ENCODE peak calls at places on chromosomes 5 and 9, in five cellular contexts. One of them, this sample, is unnamed.

GRCh38 chr5:157450024-157450423 is 10.0 kb upstream of the NIPAL4 start:
- DNase-seq in K562: no peak
- DNase-seq in HuH-7.5: no peak
- DNase-seq in HT-29: no peak
- DNase-seq in NCI-H2107: no peak
- DNase-seq in this sample: no peak

GRCh38 chr5:133932441-133933168 is 35.8 kb downstream of the C5orf15 start:
- DNase-seq in K562: peak
- DNase-seq in HuH-7.5: no peak
- DNase-seq in HT-29: no peak
- DNase-seq in NCI-H2107: no peak
- DNase-seq in this sample: no peak

GRCh38 chr5:173123416-173123815 is 20.9 kb upstream of the BNIP1 start:
- DNase-seq in K562: no peak
- DNase-seq in HuH-7.5: peak
- DNase-seq in HT-29: no peak
- DNase-seq in NCI-H2107: no peak
- DNase-seq in this sample: no peak

GRCh38 chr5:515273-515836 is 8.9 kb downstream of the SLC9A3 start:
- DNase-seq in K562: no peak
- DNase-seq in HuH-7.5: no peak
- DNase-seq in HT-29: no peak
- DNase-seq in NCI-H2107: no peak
- DNase-seq in this sample: no peak

GRCh38 chr9:85960688-85961093 is 19.7 kb downstream of the NAA35 start:
- DNase-seq in K562: peak
- DNase-seq in HuH-7.5: no peak
- DNase-seq in HT-29: peak
- DNase-seq in NCI-H2107: no peak
- DNase-seq in this sample: peak

GRCh38 chr5:67353500-67353931 is 156.9 kb upstream of the CD180 start:
- DNase-seq in K562: no peak
- DNase-seq in HuH-7.5: no peak
- DNase-seq in HT-29: no peak
- DNase-seq in NCI-H2107: peak
- DNase-seq in this sample: no peak

GRCh38 chr5:73994963-73995362 is 369.0 kb downstream of the ARHGEF28 start:
- DNase-seq in K562: no peak
- DNase-seq in HuH-7.5: no peak
- DNase-seq in HT-29: peak
- DNase-seq in NCI-H2107: no peak
- DNase-seq in this sample: no peak

GRCh38 chr9:107636596-107637405 is 147.2 kb upstream of the KLF4 start:
- DNase-seq in K562: no peak
- DNase-seq in HuH-7.5: no peak
- DNase-seq in HT-29: no peak
- DNase-seq in NCI-H2107: no peak
- DNase-seq in this sample: no peak

GRCh38 chr5:6712136-6712581 is 1.1 kb upstream of the TENT4A start:
- DNase-seq in K562: peak
- DNase-seq in HuH-7.5: no peak
- DNase-seq in HT-29: peak
- DNase-seq in NCI-H2107: no peak
- DNase-seq in this sample: peak

GRCh38 chr5:172806897-172807672 is 27.0 kb upstream of the ERGIC1 start:
- DNase-seq in K562: peak
- DNase-seq in HuH-7.5: peak
- DNase-seq in HT-29: peak
- DNase-seq in NCI-H2107: no peak
- DNase-seq in this sample: peak

GRCh38 chr9:16121593-16121992 is 568.8 kb downstream of the CCDC171 start:
- DNase-seq in K562: no peak
- DNase-seq in HuH-7.5: no peak
- DNase-seq in HT-29: no peak
- DNase-seq in NCI-H2107: no peak
- DNase-seq in this sample: peak

GRCh38 chr9:115015018-115015635 is 84.7 kb upstream of the TNFSF8 start:
- DNase-seq in K562: peak
- DNase-seq in HuH-7.5: peak
- DNase-seq in HT-29: peak
- DNase-seq in NCI-H2107: no peak
- DNase-seq in this sample: peak

GRCh38 chr5:60402161-60402785 is 297.7 kb downstream of the DEPDC1B start:
- DNase-seq in K562: no peak
- DNase-seq in HuH-7.5: no peak
- DNase-seq in HT-29: no peak
- DNase-seq in NCI-H2107: no peak
- DNase-seq in this sample: no peak

GRCh38 chr5:141695627-141696180 is 13.7 kb upstream of the ARAP3 start:
- DNase-seq in K562: no peak
- DNase-seq in HuH-7.5: no peak
- DNase-seq in HT-29: no peak
- DNase-seq in NCI-H2107: no peak
- DNase-seq in this sample: no peak

GRCh38 chr5:76607353-76607871 is 15.8 kb downstream of the F2RL2 start:
- DNase-seq in K562: no peak
- DNase-seq in HuH-7.5: no peak
- DNase-seq in HT-29: no peak
- DNase-seq in NCI-H2107: no peak
- DNase-seq in this sample: no peak

GRCh38 chr5:147613359-147613758 is 103.5 kb upstream of the DPYSL3 start:
- DNase-seq in K562: no peak
- DNase-seq in HuH-7.5: no peak
- DNase-seq in HT-29: no peak
- DNase-seq in NCI-H2107: no peak
- DNase-seq in this sample: no peak

GRCh38 chr5:54171645-54172384 is 138.6 kb downstream of the ARL15 start:
- DNase-seq in K562: no peak
- DNase-seq in HuH-7.5: no peak
- DNase-seq in HT-29: no peak
- DNase-seq in NCI-H2107: no peak
- DNase-seq in this sample: peak

GRCh38 chr9:12958708-12959107 is 183.9 kb downstream of the LURAP1L start:
- DNase-seq in K562: no peak
- DNase-seq in HuH-7.5: no peak
- DNase-seq in HT-29: no peak
- DNase-seq in NCI-H2107: no peak
- DNase-seq in this sample: no peak

GRCh38 chr9:70407081-70407503 is 7.4 kb downstream of the KLF9 start:
- DNase-seq in K562: no peak
- DNase-seq in HuH-7.5: no peak
- DNase-seq in HT-29: no peak
- DNase-seq in NCI-H2107: no peak
- DNase-seq in this sample: peak

GRCh38 chr9:113895526-113895925 is 19.4 kb downstream of the ZNF618 start:
- DNase-seq in K562: no peak
- DNase-seq in HuH-7.5: no peak
- DNase-seq in HT-29: no peak
- DNase-seq in NCI-H2107: no peak
- DNase-seq in this sample: no peak

GRCh38 chr5:76737131-76737556 is 21.2 kb downstream of the F2R start:
- DNase-seq in K562: no peak
- DNase-seq in HuH-7.5: no peak
- DNase-seq in HT-29: no peak
- DNase-seq in NCI-H2107: no peak
- DNase-seq in this sample: peak

GRCh38 chr5:124337996-124338395 is 408.4 kb downstream of the ZNF608 start:
- DNase-seq in K562: no peak
- DNase-seq in HuH-7.5: no peak
- DNase-seq in HT-29: no peak
- DNase-seq in NCI-H2107: no peak
- DNase-seq in this sample: no peak

GRCh38 chr5:65142511-65143011 is 339.2 kb downstream of the ADAMTS6 start:
- DNase-seq in K562: no peak
- DNase-seq in HuH-7.5: no peak
- DNase-seq in HT-29: no peak
- DNase-seq in NCI-H2107: no peak
- DNase-seq in this sample: no peak

GRCh38 chr9:33202018-33202417 is 34.9 kb upstream of the B4GALT1 start:
- DNase-seq in K562: no peak
- DNase-seq in HuH-7.5: no peak
- DNase-seq in HT-29: no peak
- DNase-seq in NCI-H2107: no peak
- DNase-seq in this sample: no peak

GRCh38 chr9:70835323-70835722 is 286.1 kb downstream of the TRPM3 start:
- DNase-seq in K562: no peak
- DNase-seq in HuH-7.5: no peak
- DNase-seq in HT-29: no peak
- DNase-seq in NCI-H2107: no peak
- DNase-seq in this sample: no peak

GRCh38 chr5:108381034-108381954 is 604 bp downstream of the FBXL17 start:
- DNase-seq in K562: peak
- DNase-seq in HuH-7.5: peak
- DNase-seq in HT-29: peak
- DNase-seq in NCI-H2107: no peak
- DNase-seq in this sample: peak

GRCh38 chr5:14206028-14206725 is 63.0 kb downstream of the TRIO start:
- DNase-seq in K562: no peak
- DNase-seq in HuH-7.5: no peak
- DNase-seq in HT-29: no peak
- DNase-seq in NCI-H2107: no peak
- DNase-seq in this sample: no peak

This sample was measured in DMS53.